ENCODE peak calls at places on chromosomes 12 and 14, in four cellular contexts. S, A, P and N are unnamed samples.

GRCh38 chr12:111451649-111452129 is 46.0 kb downstream of the SH2B3 start:
- DNase-seq in P (no peak), A (no peak), S (no peak), N (no peak)

GRCh38 chr12:96098631-96099030 is 63.2 kb upstream of the LTA4H start:
- DNase-seq in P (no peak), A (no peak), S (no peak), N (no peak)

GRCh38 chr12:102920271-102920670 is 3.2 kb upstream of the PAH start:
- DNase-seq in A (no peak), P (no peak), S (no peak), N (no peak)

GRCh38 chr14:29757711-29758233 is 169.9 kb downstream of the PRKD1 start:
- DNase-seq in S (no peak), P (no peak), A (no peak), N (no peak)

GRCh38 chr12:20368653-20369163 is 371 bp downstream of the PDE3A start:
- DNase-seq in A (no peak), P (peak; percentile 77), S (peak; percentile 51), N (peak; percentile 52)

GRCh38 chr12:93243689-93244513 is 133.8 kb upstream of the NUDT4 start:
- DNase-seq in A (no peak), S (no peak), P (no peak), N (no peak)

GRCh38 chr12:75908961-75909699 is 122.4 kb downstream of the PHLDA1 start:
- DNase-seq in A (no peak), P (peak; percentile 75), S (peak; percentile 72), N (no peak)

GRCh38 chr12:105912911-105913514 is 225.7 kb downstream of the NUAK1 start:
- DNase-seq in A (no peak), P (no peak), S (no peak), N (no peak)

GRCh38 chr12:62190921-62191746 is 69.1 kb upstream of the USP15 start:
- DNase-seq in S (no peak), A (no peak), P (peak; percentile 78), N (peak; percentile 62)

GRCh38 chr12:121165316-121165715 is 32.6 kb downstream of the P2RX7 start:
- DNase-seq in S (no peak), P (no peak), A (no peak), N (no peak)

GRCh38 chr14:22849212-22849819 is 12.9 kb downstream of the MMP14 start:
- DNase-seq in A (no peak), S (peak; percentile 80), P (peak; percentile 89), N (peak; percentile 66)

GRCh38 chr12:83864064-83864463 is 1048.5 kb downstream of the SLC6A15 start:
- DNase-seq in P (no peak), S (no peak), A (no peak), N (no peak)

GRCh38 chr12:42502671-42503070 is 86.9 kb downstream of the PRICKLE1 start:
- DNase-seq in A (no peak), P (no peak), S (no peak), N (no peak)

GRCh38 chr12:47819902-47820630 is at the start of gene HDAC7:
- DNase-seq in A (peak; percentile 68), P (peak; percentile 94), S (peak; percentile 92), N (peak; percentile 92)

GRCh38 chr14:80136358-80136757 is 74.9 kb downstream of the DIO2 start:
- DNase-seq in S (no peak), P (no peak), A (no peak), N (no peak)

GRCh38 chr12:19154696-19155095 is 25.2 kb downstream of the PLEKHA5 start:
- DNase-seq in A (no peak), P (no peak), S (no peak), N (no peak)

GRCh38 chr12:111462134-111462821 is 56.6 kb downstream of the SH2B3 start:
- DNase-seq in A (no peak), S (no peak), P (no peak), N (no peak)

GRCh38 chr12:26941251-26941650 is 3.0 kb downstream of the FGFR1OP2 start:
- DNase-seq in A (no peak), P (no peak), S (no peak), N (no peak)

GRCh38 chr14:90808759-90809529 is 7.3 kb downstream of the TTC7B start:
- DNase-seq in P (no peak), S (peak; percentile 28), A (no peak), N (no peak)

GRCh38 chr12:121711925-121712461 is 559 bp upstream of the TMEM120B start:
- DNase-seq in S (peak; percentile 77), P (no peak), A (peak; percentile 9), N (no peak)

GRCh38 chr12:68271346-68271745 is 17.9 kb upstream of the IL22 start:
- DNase-seq in S (no peak), P (no peak), A (no peak), N (no peak)

GRCh38 chr12:6374028-6374780 is 1.2 kb downstream of the SCNN1A start:
- DNase-seq in A (no peak), P (no peak), S (no peak), N (no peak)

GRCh38 chr12:96513166-96513565 is 23.8 kb downstream of the CFAP54 start:
- DNase-seq in A (no peak), S (no peak), P (no peak), N (no peak)

GRCh38 chr12:132354211-132354981 is 25.0 kb upstream of the GALNT9 start:
- DNase-seq in P (peak; percentile 69), S (no peak), A (no peak), N (peak; percentile 55)

GRCh38 chr14:36238666-36239363 is 62.3 kb upstream of the PTCSC3 start:
- DNase-seq in P (no peak), S (no peak), A (no peak), N (peak; percentile 64)

GRCh38 chr12:53992377-53992776 is 7.4 kb downstream of the HOXC10 start:
- DNase-seq in P (no peak), A (no peak), S (no peak), N (no peak)

GRCh38 chr12:31246470-31246850 is 79.5 kb downstream of the SINHCAF start:
- DNase-seq in S (no peak), A (no peak), P (no peak), N (no peak)

GRCh38 chr14:89000007-89000942 is 175.8 kb downstream of the TTC8 start:
- DNase-seq in S (peak; percentile 53), A (no peak), P (no peak), N (peak; percentile 76)

DNA sequence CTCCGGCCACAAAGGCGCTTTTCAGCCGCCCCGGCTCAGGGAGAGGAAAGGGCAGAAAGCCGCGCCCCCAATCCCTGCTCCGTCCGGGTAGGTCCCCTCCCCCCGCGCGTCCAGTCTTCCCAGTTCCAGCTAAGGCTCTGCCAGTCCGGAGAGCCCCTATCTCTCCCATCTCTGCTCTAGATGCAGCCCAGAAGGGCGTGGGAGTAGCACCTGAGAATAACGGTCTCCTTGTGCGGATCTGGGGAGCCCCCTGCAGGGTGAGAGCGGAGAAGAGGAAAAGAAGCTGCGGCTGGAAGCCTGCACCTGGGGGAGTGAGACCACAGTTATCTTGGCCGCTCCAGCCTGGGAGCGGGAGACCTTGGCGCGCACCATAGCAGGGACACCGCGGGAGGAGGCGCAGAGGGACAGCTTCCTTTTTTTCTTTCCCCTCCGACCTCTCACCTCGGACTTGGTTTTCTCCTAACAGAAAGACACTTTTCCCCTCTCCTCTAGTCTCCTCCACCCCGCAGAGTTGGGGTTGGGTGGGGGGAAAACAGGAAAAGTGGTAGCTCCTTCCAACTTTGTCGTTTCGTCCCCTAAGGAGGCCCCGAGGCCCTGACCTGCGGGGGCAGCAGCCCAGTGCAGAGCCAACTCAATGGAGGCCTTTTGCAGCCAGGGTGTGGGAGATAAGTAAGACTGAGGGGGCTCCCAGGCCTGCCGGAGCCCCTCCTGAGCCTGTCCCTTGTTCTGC is 2.4 kb downstream of the DHH start:
- DNase-seq in S (no peak), A (peak; percentile 26), P (peak; percentile 81), N (no peak)
- H3K4me3 ChIP-seq in S (peak overlapping the region; percentile 46), A (no peak overlapping the region), P (no peak overlapping the region), N (peak overlapping the region; percentile 32)

DNA sequence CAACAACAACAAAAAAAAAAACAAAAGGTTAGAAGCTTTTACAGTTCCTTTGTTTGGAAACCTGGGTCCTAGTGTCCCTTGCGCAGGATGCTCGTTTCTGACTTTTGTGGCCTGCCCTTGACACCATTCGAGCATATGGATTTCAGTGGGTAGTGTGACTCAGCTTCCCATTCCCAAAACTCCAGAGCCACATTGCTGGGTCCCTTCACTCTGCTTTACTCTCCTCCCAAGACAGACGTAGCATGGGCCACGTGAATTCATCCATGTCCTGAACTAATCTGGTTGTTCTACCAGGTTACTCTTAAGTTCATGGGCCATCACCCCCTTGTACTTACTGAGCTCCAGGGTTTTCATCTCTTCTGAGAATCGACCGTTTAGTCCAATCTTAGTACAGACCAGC is 68.0 kb upstream of the MAX start:
- DNase-seq in S (no peak), A (no peak), P (no peak), N (no peak)
- H3K4me3 ChIP-seq in S (peak overlapping the region; percentile 36), A (no peak overlapping the region), P (no peak overlapping the region), N (no peak overlapping the region)

GRCh38 chr12:130881548-130881947 is 9.7 kb downstream of the RAN start:
- DNase-seq in A (no peak), S (no peak), P (no peak), N (no peak)

GRCh38 chr12:130881046-130881445 is 9.2 kb downstream of the RAN start:
- DNase-seq in S (no peak), A (no peak), P (no peak), N (no peak)

GRCh38 chr12:130879212-130879686 is 7.4 kb downstream of the RAN start:
- DNase-seq in S (no peak), A (no peak), P (no peak), N (no peak)

GRCh38 chr12:130879781-130880389 is 8.0 kb downstream of the RAN start:
- DNase-seq in S (no peak), P (no peak), A (no peak), N (no peak)

DNA sequence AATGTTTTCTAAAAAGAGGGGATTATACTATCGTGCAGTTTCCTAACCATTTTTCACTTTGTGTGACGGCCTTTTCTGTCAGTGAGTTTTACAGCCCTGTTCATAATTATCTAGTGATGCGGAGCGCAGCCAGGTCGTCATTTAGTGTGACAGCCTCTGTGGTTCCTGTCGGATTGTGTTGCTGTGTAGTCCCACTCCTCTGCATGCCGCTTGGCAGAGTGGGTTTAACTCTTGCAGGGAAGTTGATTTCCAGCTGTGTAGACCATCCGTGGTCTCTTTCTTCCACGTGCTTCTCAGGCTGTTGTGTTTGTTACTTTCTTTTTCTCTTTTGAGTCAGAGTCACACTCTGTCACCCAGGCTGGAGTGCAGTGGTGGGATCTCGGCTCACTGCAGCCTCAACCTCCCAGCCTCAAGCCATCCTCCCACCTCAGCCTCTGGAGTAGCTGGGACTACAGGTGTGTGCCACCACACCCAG is 8.6 kb downstream of the RAN start:
- DNase-seq in A (no peak), P (no peak), S (no peak), N (no peak)
- H3K4me3 ChIP-seq in A (peak overlapping the region; percentile 23), P (no peak overlapping the region), S (peak overlapping the region; percentile 18), N (peak overlapping the region; percentile 1)

DNA sequence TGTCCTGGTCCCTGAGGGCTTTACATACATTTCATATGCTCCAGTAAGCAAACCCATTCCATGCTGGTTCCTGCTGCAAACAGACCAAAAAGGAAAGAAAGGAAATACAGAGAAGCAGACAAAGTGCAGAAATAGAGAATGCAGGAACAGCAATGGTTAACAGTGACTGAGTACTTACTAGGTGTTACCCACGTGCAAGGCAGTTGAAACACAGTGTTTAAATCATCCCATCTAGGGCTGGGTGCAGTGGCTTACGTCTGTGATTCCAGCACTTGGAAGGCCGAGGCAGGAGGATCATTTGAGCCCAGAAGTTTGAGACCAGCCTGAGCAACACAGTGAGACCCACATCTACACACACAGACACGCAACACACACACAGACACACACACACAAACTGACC is 21.2 kb upstream of the NINJ2 start:
- DNase-seq in P (no peak), A (no peak), S (no peak), N (no peak)
- H3K4me3 ChIP-seq in P (no peak overlapping the region), A (no peak overlapping the region), S (no peak overlapping the region), N (no peak overlapping the region)